ENCODE peak calls at places on chromosomes 16 and 17, in four cellular contexts. One of them, this sample, is unnamed.

GRCh38 chr16:77971306-77972131 is 50.8 kb upstream of the CLEC3A start:
- DNase-seq in fibroblast of lung: peak; percentile 61
- DNase-seq in hepatocyte: peak; percentile 91
- DNase-seq in H9: peak; percentile 91
- DNase-seq in this sample: peak; percentile 83

GRCh38 chr17:82889496-82890338 is 49.9 kb upstream of the ZNF750 start:
- DNase-seq in fibroblast of lung: no peak
- DNase-seq in H9: no peak
- DNase-seq in hepatocyte: peak; percentile 66
- DNase-seq in this sample: no peak

GRCh38 chr16:2148714-2149629 is 547 bp downstream of the RAB26 start:
- DNase-seq in hepatocyte: peak; percentile 74
- DNase-seq in fibroblast of lung: peak; percentile 23
- DNase-seq in H9: peak; percentile 52
- DNase-seq in this sample: no peak

GRCh38 chr16:82769845-82770244 is 143.1 kb downstream of the CDH13 start:
- DNase-seq in H9: no peak
- DNase-seq in fibroblast of lung: no peak
- DNase-seq in hepatocyte: no peak
- DNase-seq in this sample: no peak

GRCh38 chr17:70271672-70272071 is 102.3 kb downstream of the KCNJ2 start:
- DNase-seq in H9: no peak
- DNase-seq in fibroblast of lung: no peak
- DNase-seq in hepatocyte: no peak
- DNase-seq in this sample: no peak

GRCh38 chr17:57868775-57869598 is 19.1 kb upstream of the MRPS23 start:
- DNase-seq in fibroblast of lung: no peak
- DNase-seq in hepatocyte: no peak
- DNase-seq in H9: peak; percentile 34
- DNase-seq in this sample: no peak

GRCh38 chr17:45437461-45438283 is 5.0 kb upstream of the ARHGAP27 start:
- DNase-seq in H9: peak; percentile 71
- DNase-seq in fibroblast of lung: no peak
- DNase-seq in hepatocyte: no peak
- DNase-seq in this sample: no peak

GRCh38 chr17:73211745-73212144 is 18.9 kb downstream of the COG1 start:
- DNase-seq in H9: no peak
- DNase-seq in hepatocyte: no peak
- DNase-seq in fibroblast of lung: no peak
- DNase-seq in this sample: no peak

GRCh38 chr16:11907160-11907970 is 8.4 kb downstream of the GSPT1 start:
- DNase-seq in H9: no peak
- DNase-seq in hepatocyte: no peak
- DNase-seq in fibroblast of lung: no peak
- DNase-seq in this sample: no peak

GRCh38 chr16:81464279-81464678 is 19.7 kb downstream of the CMIP start:
- DNase-seq in hepatocyte: no peak
- DNase-seq in H9: no peak
- DNase-seq in fibroblast of lung: no peak
- DNase-seq in this sample: no peak
- H3K4me2 ChIP-seq in hepatocyte: no peak overlapping the region
- H3K4me2 ChIP-seq in H9: no peak overlapping the region
- H3K4me2 ChIP-seq in fibroblast of lung: no peak overlapping the region
- H3K4me2 ChIP-seq in this sample: no peak overlapping the region

DNA sequence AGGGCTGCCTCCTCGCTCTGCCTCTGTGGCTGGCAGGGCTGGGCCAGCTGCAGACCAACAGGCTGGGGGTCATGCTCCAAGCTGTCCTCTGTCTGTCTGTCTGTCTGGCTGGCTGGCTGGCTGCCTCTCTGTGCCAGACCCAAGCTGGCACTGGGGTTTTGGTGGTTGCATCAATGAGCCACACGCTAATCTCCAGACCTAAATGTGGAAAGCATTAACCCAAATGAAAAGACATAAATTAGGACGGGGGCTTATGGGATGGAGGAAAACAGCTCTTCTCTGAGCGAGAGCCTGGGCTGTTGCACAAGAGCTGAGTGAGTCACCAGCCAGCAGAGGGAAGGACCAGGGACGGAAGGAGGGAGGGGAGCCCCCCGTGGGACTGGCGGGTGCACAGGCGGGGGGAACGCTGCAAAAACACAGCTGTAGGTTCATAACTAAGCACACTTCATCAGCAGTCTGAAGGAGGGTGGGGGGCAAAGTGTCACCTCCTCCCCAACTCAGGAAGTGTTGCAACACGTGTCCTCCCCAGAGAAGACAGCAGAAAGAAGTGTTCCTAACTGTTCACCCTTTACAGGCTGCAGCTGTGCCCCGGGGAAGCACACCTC is 83.4 kb downstream of the GAS7 start:
- DNase-seq in hepatocyte: peak; percentile 91
- DNase-seq in fibroblast of lung: peak; percentile 87
- DNase-seq in H9: no peak
- DNase-seq in this sample: no peak
- H3K4me2 ChIP-seq in hepatocyte: peak overlapping the region; percentile 58
- H3K4me2 ChIP-seq in fibroblast of lung: peak overlapping the region; percentile 89
- H3K4me2 ChIP-seq in H9: no peak overlapping the region
- H3K4me2 ChIP-seq in this sample: no peak overlapping the region

GRCh38 chr17:29078183-29079045 is 35.5 kb downstream of the PIPOX start:
- DNase-seq in fibroblast of lung: peak; percentile 43
- DNase-seq in hepatocyte: no peak
- DNase-seq in H9: no peak
- DNase-seq in this sample: no peak

GRCh38 chr17:29079433-29079832 is 36.5 kb downstream of the PIPOX start:
- DNase-seq in H9: no peak
- DNase-seq in hepatocyte: no peak
- DNase-seq in fibroblast of lung: no peak
- DNase-seq in this sample: no peak

GRCh38 chr17:29076087-29076486 is 33.1 kb downstream of the PIPOX start:
- DNase-seq in H9: no peak
- DNase-seq in fibroblast of lung: no peak
- DNase-seq in hepatocyte: no peak
- DNase-seq in this sample: no peak

GRCh38 chr17:29076722-29077121 is 33.8 kb downstream of the PIPOX start:
- DNase-seq in H9: peak; percentile 63
- DNase-seq in fibroblast of lung: no peak
- DNase-seq in hepatocyte: no peak
- DNase-seq in this sample: no peak

DNA sequence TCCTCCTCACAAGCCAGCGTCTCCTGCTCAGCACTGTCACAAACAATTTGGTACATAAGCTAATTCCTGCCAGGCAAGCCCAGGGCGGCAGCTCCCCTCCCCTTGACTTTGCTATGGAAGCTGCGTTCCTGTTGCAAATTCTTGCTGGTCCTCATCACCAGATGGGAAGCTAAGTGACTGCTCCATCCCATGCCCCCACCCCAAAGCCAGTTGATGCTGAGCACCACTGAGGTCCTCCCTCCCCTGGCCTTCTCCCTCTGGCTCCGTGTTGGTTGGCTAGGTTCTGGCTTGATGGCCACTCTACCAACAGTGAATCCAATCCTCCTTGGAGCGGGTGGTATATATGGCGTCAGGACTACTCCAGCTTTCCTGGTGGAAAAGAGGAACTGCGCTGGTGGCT is 34.4 kb downstream of the PIPOX start:
- DNase-seq in hepatocyte: no peak
- DNase-seq in fibroblast of lung: no peak
- DNase-seq in H9: no peak
- DNase-seq in this sample: no peak
- H3K4me2 ChIP-seq in hepatocyte: no peak overlapping the region
- H3K4me2 ChIP-seq in fibroblast of lung: no peak overlapping the region
- H3K4me2 ChIP-seq in H9: no peak overlapping the region
- H3K4me2 ChIP-seq in this sample: no peak overlapping the region

GRCh38 chr17:41957058-41957868 is 9.3 kb upstream of the CNP start:
- DNase-seq in hepatocyte: no peak
- DNase-seq in fibroblast of lung: no peak
- DNase-seq in H9: peak; percentile 61
- DNase-seq in this sample: no peak
- H3K4me2 ChIP-seq in hepatocyte: no peak overlapping the region
- H3K4me2 ChIP-seq in fibroblast of lung: no peak overlapping the region
- H3K4me2 ChIP-seq in H9: peak overlapping the region; percentile 1
- H3K4me2 ChIP-seq in this sample: no peak overlapping the region

GRCh38 chr17:79750650-79751545 is 20.2 kb downstream of the ENPP7 start:
- DNase-seq in fibroblast of lung: no peak
- DNase-seq in H9: no peak
- DNase-seq in hepatocyte: no peak
- DNase-seq in this sample: no peak

GRCh38 chr17:79748296-79749099 is 17.8 kb downstream of the ENPP7 start:
- DNase-seq in hepatocyte: no peak
- DNase-seq in fibroblast of lung: no peak
- DNase-seq in H9: no peak
- DNase-seq in this sample: no peak

GRCh38 chr17:79749958-79750357 is 19.2 kb downstream of the ENPP7 start:
- DNase-seq in hepatocyte: no peak
- DNase-seq in H9: no peak
- DNase-seq in fibroblast of lung: no peak
- DNase-seq in this sample: no peak

GRCh38 chr17:79747508-79748295 is 17.0 kb downstream of the ENPP7 start:
- DNase-seq in H9: peak; percentile 64
- DNase-seq in hepatocyte: peak; percentile 46
- DNase-seq in fibroblast of lung: no peak
- DNase-seq in this sample: no peak

GRCh38 chr17:79749156-79749815 is 18.5 kb downstream of the ENPP7 start:
- DNase-seq in hepatocyte: no peak
- DNase-seq in H9: no peak
- DNase-seq in fibroblast of lung: peak; percentile 74
- DNase-seq in this sample: no peak
- H3K4me2 ChIP-seq in hepatocyte: no peak overlapping the region
- H3K4me2 ChIP-seq in H9: no peak overlapping the region
- H3K4me2 ChIP-seq in fibroblast of lung: no peak overlapping the region
- H3K4me2 ChIP-seq in this sample: no peak overlapping the region

GRCh38 chr16:24686678-24687077 is 42.8 kb upstream of the TNRC6A start:
- DNase-seq in hepatocyte: no peak
- DNase-seq in H9: no peak
- DNase-seq in fibroblast of lung: no peak
- DNase-seq in this sample: no peak
- H3K4me2 ChIP-seq in hepatocyte: peak overlapping the region; percentile 62
- H3K4me2 ChIP-seq in H9: no peak overlapping the region
- H3K4me2 ChIP-seq in fibroblast of lung: peak overlapping the region; percentile 58
- H3K4me2 ChIP-seq in this sample: no peak overlapping the region

GRCh38 chr16:58198739-58199411 is 969 bp upstream of the CSNK2A2 start:
- DNase-seq in hepatocyte: no peak
- DNase-seq in fibroblast of lung: no peak
- DNase-seq in H9: no peak
- DNase-seq in this sample: no peak
- H3K4me2 ChIP-seq in hepatocyte: peak overlapping the region; percentile 99
- H3K4me2 ChIP-seq in fibroblast of lung: no peak overlapping the region
- H3K4me2 ChIP-seq in H9: peak overlapping the region; percentile 89
- H3K4me2 ChIP-seq in this sample: no peak overlapping the region

GRCh38 chr16:90011196-90011819 is 7.9 kb downstream of the DBNDD1 start:
- DNase-seq in hepatocyte: no peak
- DNase-seq in fibroblast of lung: no peak
- DNase-seq in H9: no peak
- DNase-seq in this sample: no peak

GRCh38 chr16:90010676-90011075 is 8.6 kb downstream of the DBNDD1 start:
- DNase-seq in H9: no peak
- DNase-seq in hepatocyte: no peak
- DNase-seq in fibroblast of lung: no peak
- DNase-seq in this sample: no peak

GRCh38 chr16:90007015-90007414 is 12.2 kb downstream of the DBNDD1 start:
- DNase-seq in H9: no peak
- DNase-seq in fibroblast of lung: no peak
- DNase-seq in hepatocyte: no peak
- DNase-seq in this sample: no peak

GRCh38 chr16:90009172-90009899 is 9.9 kb downstream of the DBNDD1 start:
- DNase-seq in H9: no peak
- DNase-seq in hepatocyte: no peak
- DNase-seq in fibroblast of lung: no peak
- DNase-seq in this sample: no peak

GRCh38 chr16:90008708-90009145 is 10.5 kb downstream of the DBNDD1 start:
- DNase-seq in fibroblast of lung: peak; percentile 12
- DNase-seq in H9: no peak
- DNase-seq in hepatocyte: no peak
- DNase-seq in this sample: no peak
- H3K4me2 ChIP-seq in fibroblast of lung: no peak overlapping the region
- H3K4me2 ChIP-seq in H9: no peak overlapping the region
- H3K4me2 ChIP-seq in hepatocyte: no peak overlapping the region
- H3K4me2 ChIP-seq in this sample: no peak overlapping the region